ENCODE peak calls at places on chromosomes 16 and 17, in nine cellular contexts. E is mucosa of descending colon; K is transverse colon; Z is fibroblast of villous mesenchyme; W is cardiac fibroblast; U is A549; C is CD4-positive, CD25-positive, alpha-beta regulatory T cell; T is cardiac muscle cell; J is NB4. R is an unnamed sample.

GRCh38 chr17:47311420-47311819 is 12.3 kb upstream of the EFCAB13 start:
- DNase-seq in E (no peak), K (no peak), Z (no peak), W (no peak), U (no peak), C (no peak), T (no peak), J (no peak), R (no peak)

GRCh38 chr17:55161935-55162555 is 102.7 kb upstream of the HLF start:
- DNase-seq in E (no peak), K (no peak), Z (peak), W (peak), U (peak), C (peak), T (peak), J (no peak), R (no peak)

GRCh38 chr16:55062446-55062845 is 131.8 kb downstream of the IRX5 start:
- DNase-seq in E (no peak), K (no peak), Z (no peak), W (peak), U (no peak), C (no peak), T (no peak), J (no peak), R (no peak)

GRCh38 chr17:15265131-15265530 is at the start of gene PMP22:
- DNase-seq in E (peak), K (peak), Z (no peak), W (no peak), U (no peak), C (no peak), T (peak), J (no peak), R (peak)

GRCh38 chr16:31073823-31074072 is 292 bp downstream of the ZNF668 start:
- DNase-seq in E (no peak), K (no peak), Z (no peak), W (no peak), U (no peak), C (no peak), T (no peak), J (no peak), R (no peak)

GRCh38 chr17:59521465-59522126 is 43.8 kb upstream of the DHX40 start:
- DNase-seq in E (peak), K (peak), Z (peak), W (peak), U (peak), C (peak), T (peak), J (peak), R (peak)

GRCh38 chr16:376817-377418 is 4.9 kb downstream of the PGAP6 start:
- DNase-seq in E (peak), K (no peak), Z (no peak), W (no peak), U (no peak), C (no peak), T (no peak), J (no peak), R (no peak)

GRCh38 chr16:38941-39892 is 14.2 kb downstream of the POLR3K start:
- DNase-seq in E (peak), K (peak), Z (no peak), W (no peak), U (no peak), C (peak), T (no peak), J (peak), R (peak)

GRCh38 chr16:1452530-1452929 is 8.2 kb upstream of the CCDC154 start:
- DNase-seq in E (no peak), K (no peak), Z (no peak), W (no peak), U (no peak), C (no peak), T (no peak), J (no peak), R (no peak)

GRCh38 chr17:50027639-50028206 is 28.2 kb upstream of the ITGA3 start:
- DNase-seq in E (peak), K (peak), Z (peak), W (peak), U (peak), C (no peak), T (peak), J (peak), R (peak)

GRCh38 chr17:82246040-82246364 is 17.2 kb downstream of the SLC16A3 start:
- DNase-seq in E (no peak), K (no peak), Z (no peak), W (no peak), U (no peak), C (no peak), T (no peak), J (no peak), R (no peak)

GRCh38 chr16:83002351-83003334 is 375.9 kb downstream of the CDH13 start:
- DNase-seq in E (no peak), K (no peak), Z (peak), W (peak), U (no peak), C (no peak), T (peak), J (no peak), R (no peak)

GRCh38 chr17:30253316-30253715 is 17.8 kb upstream of the SLC6A4 start:
- DNase-seq in E (no peak), K (no peak), Z (no peak), W (no peak), U (no peak), C (no peak), T (no peak), J (no peak), R (no peak)

GRCh38 chr16:66248096-66248495 is 118.4 kb upstream of the CDH5 start:
- DNase-seq in E (peak), K (peak), Z (peak), W (peak), U (no peak), C (no peak), T (peak), J (no peak), R (peak)

GRCh38 chr16:66251406-66252160 is 114.9 kb upstream of the CDH5 start:
- DNase-seq in E (no peak), K (no peak), Z (no peak), W (no peak), U (no peak), C (no peak), T (peak), J (no peak), R (no peak)

GRCh38 chr16:66250686-66251405 is 115.6 kb upstream of the CDH5 start:
- DNase-seq in E (peak), K (peak), Z (peak), W (peak), U (no peak), C (no peak), T (peak), J (no peak), R (peak)

GRCh38 chr16:66242672-66243071 is 123.8 kb upstream of the CDH5 start:
- DNase-seq in E (no peak), K (no peak), Z (no peak), W (no peak), U (no peak), C (no peak), T (no peak), J (no peak), R (no peak)

DNA sequence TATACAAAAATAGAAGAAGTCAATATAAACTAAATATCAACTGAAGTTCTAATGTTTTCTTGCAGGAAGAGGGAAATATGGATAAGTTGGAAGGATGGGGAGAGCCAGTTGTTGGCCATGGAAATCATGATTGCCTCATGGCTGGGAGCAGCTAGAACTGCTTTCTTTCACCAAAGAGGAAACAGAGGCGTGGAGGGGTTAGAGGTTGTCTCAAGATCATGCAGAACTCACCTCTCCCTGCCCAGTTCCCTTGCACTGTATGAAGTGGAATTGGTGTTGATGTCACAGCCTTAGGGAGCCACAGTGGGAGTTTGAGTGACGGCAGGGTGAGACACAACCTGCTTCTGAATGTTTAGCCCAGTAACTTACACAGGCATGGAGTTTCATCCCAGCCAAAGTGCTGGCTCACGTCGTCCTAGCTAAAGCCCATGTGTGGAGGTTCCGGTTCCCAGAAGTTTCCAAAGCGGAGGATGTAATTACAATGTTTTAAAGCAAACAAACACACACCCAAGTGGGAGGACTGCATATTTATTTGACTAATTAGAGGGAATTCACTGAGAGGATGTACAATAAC is 118.9 kb upstream of the CDH5 start:
- DNase-seq in E (no peak), K (peak), Z (peak), W (peak), U (no peak), C (no peak), T (peak), J (no peak), R (no peak)
- H3K4me3 ChIP-seq in E (no peak), K (no peak), Z (no peak), W (no peak), U (no peak), C (no peak), T (no peak), J (no peak), R (no peak)

DNA sequence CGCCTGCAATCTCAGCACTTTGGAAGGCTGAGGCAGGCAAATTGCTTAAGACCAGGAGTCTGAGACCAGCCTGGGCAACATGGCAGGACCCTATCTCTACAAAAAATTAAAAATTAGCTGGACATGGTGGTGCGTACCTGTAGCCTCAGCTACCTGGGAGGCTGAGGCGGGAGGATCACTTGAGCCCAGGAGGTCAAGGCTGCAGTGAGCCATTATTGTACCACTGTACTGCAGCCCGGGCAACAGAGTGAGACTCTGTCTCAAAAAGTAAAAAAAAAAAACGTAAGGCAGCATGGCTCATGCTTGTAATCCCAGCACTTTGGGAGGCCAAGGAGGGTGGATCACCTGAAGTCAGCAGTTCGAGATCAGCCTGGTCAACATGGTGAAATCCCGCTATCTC is 263.6 kb downstream of the PARN start:
- DNase-seq in E (no peak), K (no peak), Z (no peak), W (no peak), U (no peak), C (no peak), T (no peak), J (no peak), R (no peak)
- H3K4me3 ChIP-seq in E (no peak), K (no peak), Z (no peak), W (no peak), U (no peak), C (no peak), T (no peak), J (no peak), R (no peak)

DNA sequence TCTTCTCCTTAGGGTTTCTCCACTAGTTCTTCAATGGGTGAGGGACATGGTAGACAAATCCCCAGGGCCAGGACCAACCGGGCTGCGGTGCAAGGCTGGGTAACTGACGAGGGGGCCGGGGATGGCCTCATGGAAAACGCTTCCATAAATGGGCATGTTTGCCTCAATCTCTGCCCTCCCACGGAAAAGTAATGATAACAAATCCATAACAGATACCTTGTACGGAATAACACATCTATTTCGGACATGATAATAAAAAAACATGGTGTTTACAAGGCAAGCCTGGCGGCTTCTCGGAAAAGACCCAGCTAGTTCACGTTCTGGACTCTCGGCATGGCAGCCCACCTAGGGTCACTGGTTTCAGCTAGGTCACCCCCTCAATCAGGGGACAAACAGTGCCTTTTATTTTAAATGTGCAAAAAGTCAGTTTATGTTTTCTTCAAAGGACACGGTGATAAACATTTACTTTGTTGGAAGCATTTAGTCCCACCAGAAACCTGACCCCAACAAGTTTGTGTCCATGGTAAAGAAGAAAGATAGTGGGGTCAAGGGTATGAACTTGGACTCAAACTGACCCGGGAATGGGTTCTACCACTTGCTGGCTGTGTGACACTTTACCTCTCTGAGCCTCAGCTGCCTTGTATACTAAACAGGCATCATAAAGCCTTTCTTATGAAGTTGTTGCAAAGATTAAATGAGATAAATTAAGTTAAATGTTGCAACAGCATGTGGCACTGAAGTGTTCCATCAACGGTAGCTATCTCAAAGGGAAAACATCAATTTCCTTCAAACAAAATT is 1.7 kb downstream of the MYH11 start:
- DNase-seq in E (no peak), K (peak), Z (no peak), W (no peak), U (no peak), C (no peak), T (no peak), J (no peak), R (no peak)
- H3K4me3 ChIP-seq in E (no peak), K (peak), Z (no peak), W (no peak), U (no peak), C (no peak), T (no peak), J (no peak), R (peak)

DNA sequence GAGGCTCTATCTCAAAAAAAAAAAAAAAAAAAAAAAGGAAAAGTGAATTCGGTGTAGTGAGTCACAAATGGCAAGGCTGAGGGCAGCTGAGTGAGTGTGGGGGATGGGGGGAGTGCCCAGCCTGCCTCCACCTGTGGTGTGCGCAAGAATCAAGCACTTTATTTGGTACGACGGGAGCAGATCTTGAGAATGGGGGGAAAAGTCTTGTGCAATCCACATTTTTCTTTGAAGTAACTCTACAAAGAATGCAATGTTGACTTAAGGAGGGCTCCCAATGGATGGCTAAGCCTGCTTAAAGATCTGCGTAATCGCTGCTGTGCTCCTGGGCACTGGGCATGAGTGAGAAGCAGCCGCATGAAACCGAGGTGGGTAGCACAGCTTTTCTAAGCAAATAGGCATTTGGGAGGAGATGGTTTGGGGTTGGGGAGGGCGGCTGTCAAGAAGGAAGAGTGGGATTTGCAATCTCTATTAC is 28.2 kb downstream of the ATP2C2 start:
- DNase-seq in E (no peak), K (no peak), Z (peak), W (peak), U (peak), C (no peak), T (peak), J (no peak), R (no peak)
- H3K4me3 ChIP-seq in E (no peak), K (no peak), Z (no peak), W (no peak), U (no peak), C (no peak), T (no peak), J (no peak), R (no peak)

GRCh38 chr17:78127240-78127887 is 1.2 kb downstream of the TMC6 start:
- DNase-seq in E (peak), K (peak), Z (no peak), W (no peak), U (no peak), C (peak), T (peak), J (peak), R (peak)

GRCh38 chr17:78124836-78125137 is 3.8 kb downstream of the TMC6 start:
- DNase-seq in E (no peak), K (no peak), Z (no peak), W (no peak), U (no peak), C (no peak), T (no peak), J (no peak), R (no peak)

GRCh38 chr17:78126895-78127239 is 1.7 kb downstream of the TMC6 start:
- DNase-seq in E (no peak), K (no peak), Z (no peak), W (no peak), U (no peak), C (no peak), T (no peak), J (no peak), R (no peak)

GRCh38 chr17:78125138-78125913 is 3.2 kb downstream of the TMC6 start:
- DNase-seq in E (peak), K (no peak), Z (no peak), W (no peak), U (no peak), C (peak), T (no peak), J (no peak), R (no peak)

DNA sequence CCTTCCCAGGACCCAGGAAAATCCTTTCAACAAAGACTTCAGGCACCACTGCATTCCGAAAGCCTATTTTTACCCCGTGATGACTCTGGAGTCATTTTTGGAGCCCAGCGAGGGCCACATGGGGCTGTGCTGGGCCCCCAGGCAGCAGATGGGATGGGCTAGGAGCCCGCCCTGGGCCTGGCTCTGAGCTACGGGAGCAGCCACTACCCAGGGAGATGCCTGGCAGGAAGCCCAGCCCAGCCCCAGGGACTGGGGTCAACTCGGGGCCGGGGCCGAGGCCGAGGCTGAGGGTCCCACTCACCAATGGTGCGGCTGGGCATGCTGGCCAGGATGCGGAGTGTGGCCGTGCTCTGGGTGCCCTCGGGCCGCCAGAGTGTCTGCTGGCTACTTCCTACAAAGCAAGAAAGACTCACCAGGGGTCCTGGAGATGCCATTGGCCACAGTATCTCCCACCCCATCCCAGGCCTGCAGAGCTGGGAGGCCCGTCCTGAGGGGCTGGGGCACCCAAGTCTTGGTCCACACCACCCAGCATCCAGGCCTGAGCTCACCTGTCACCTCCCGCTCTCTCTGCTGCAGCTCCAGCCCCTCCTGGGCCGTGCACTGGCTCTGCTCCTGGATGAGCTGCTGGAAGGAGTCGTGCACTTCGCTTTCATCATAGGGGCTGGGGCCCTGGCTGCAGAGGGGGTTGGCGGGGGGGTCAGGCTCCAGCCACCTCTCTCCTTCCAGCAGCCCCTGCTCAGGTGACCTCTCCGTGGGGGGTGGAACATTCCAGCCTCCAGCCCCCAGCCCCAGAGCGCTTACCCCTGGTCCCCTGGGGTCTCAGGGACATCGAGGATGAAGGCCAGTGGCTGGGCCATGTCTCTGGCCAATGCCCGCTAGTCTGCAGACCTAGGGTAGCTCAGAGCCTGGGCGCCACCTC is 2.3 kb downstream of the TMC6 start:
- DNase-seq in E (peak), K (no peak), Z (no peak), W (no peak), U (no peak), C (no peak), T (no peak), J (no peak), R (no peak)
- H3K4me3 ChIP-seq in E (no peak), K (no peak), Z (no peak), W (no peak), U (no peak), C (peak), T (no peak), J (peak), R (peak)